ENCODE peak calls at places on chromosomes 3 and 15, in four cellular contexts. V, M, O and E are unnamed samples.

GRCh38 chr3:79361748-79362378 is 405.9 kb downstream of the ROBO1 start:
- DNase-seq in V (no peak), M (no peak), O (peak), E (no peak)

GRCh38 chr15:68434021-68434420 is 2.1 kb upstream of the ITGA11 start:
- DNase-seq in V (no peak), M (no peak), O (no peak), E (no peak)

GRCh38 chr3:143010024-143010423 is 8.7 kb downstream of the U2SURP start:
- DNase-seq in V (no peak), M (no peak), O (no peak), E (no peak)

GRCh38 chr3:153052096-153052460 is 109.9 kb upstream of the RAP2B start:
- DNase-seq in V (no peak), M (no peak), O (peak), E (no peak)

GRCh38 chr3:195194559-195195161 is 76.3 kb downstream of the XXYLT1 start:
- DNase-seq in V (no peak), M (no peak), O (no peak), E (no peak)

GRCh38 chr3:159757341-159758060 is 231.1 kb upstream of the IL12A start:
- DNase-seq in V (no peak), M (no peak), O (no peak), E (no peak)

GRCh38 chr3:171156455-171157005 is 130.0 kb upstream of the SLC2A2 start:
- DNase-seq in V (no peak), M (no peak), O (no peak), E (no peak)

GRCh38 chr15:82952156-82953081 is at the start of gene HOMER2:
- DNase-seq in V (peak), M (peak), O (peak), E (no peak)

GRCh38 chr3:66133050-66133757 is 87.6 kb upstream of the SLC25A26 start:
- DNase-seq in V (no peak), M (no peak), O (no peak), E (no peak)

GRCh38 chr3:197460639-197461038 is 95.1 kb downstream of the BDH1 start:
- DNase-seq in V (no peak), M (no peak), O (no peak), E (no peak)

GRCh38 chr15:77617507-77618285 is 15.0 kb downstream of the LINGO1 start:
- DNase-seq in V (no peak), M (no peak), O (no peak), E (no peak)

GRCh38 chr15:68354268-68354667 is 76.7 kb downstream of the FEM1B start:
- DNase-seq in V (no peak), M (no peak), O (no peak), E (peak)

GRCh38 chr3:152097770-152098169 is 171.0 kb upstream of the MBNL1 start:
- DNase-seq in V (no peak), M (no peak), O (peak), E (no peak)

GRCh38 chr15:50046159-50046558 is 72.9 kb downstream of the ATP8B4 start:
- DNase-seq in V (no peak), M (no peak), O (no peak), E (no peak)

DNA sequence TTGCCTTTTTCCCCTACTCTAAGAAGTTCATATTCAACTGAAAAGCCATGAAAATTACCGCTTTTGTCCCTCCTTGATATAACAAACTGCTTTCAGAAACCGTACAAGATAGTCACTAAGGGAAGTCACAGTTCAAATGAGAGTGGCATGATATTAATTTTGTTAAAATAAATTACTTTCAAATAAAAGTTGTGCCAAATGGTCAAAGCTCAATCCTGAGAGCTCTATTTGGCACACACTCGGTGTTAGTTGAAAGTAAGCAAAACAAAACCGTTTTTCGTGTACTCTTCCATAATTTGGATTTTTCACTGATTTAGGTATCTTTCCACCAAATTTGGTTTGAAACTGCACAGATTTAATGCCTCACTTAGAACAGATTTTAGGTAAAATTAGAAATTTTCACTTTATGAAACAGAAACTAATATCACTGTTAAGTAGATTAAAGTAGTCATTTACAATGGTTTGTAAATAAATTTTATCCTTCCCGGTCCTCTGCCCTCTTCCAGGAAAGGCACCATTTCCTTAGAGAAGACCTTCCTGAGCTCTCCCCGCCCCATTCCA is 695 bp downstream of the TCAIM start:
- DNase-seq in V (no peak), M (no peak), O (peak), E (no peak)
- H3K4me3 ChIP-seq in V (peak), M (peak), O (peak), E (peak)

GRCh38 chr3:128408693-128409620 is 57.7 kb downstream of the DNAJB8 start:
- DNase-seq in V (peak), M (no peak), O (no peak), E (no peak)
- H3K4me3 ChIP-seq in V (no peak), M (no peak), O (no peak), E (no peak)

GRCh38 chr15:74826372-74826819 is at the start of gene CPLX3:
- DNase-seq in V (peak), M (peak), O (peak), E (no peak)
- H3K4me3 ChIP-seq in V (no peak), M (no peak), O (no peak), E (no peak)

GRCh38 chr3:181694805-181695660 is 16.7 kb upstream of the SOX2 start:
- DNase-seq in V (peak), M (peak), O (peak), E (peak)
- H3K4me3 ChIP-seq in V (peak), M (peak), O (peak), E (peak)

DNA sequence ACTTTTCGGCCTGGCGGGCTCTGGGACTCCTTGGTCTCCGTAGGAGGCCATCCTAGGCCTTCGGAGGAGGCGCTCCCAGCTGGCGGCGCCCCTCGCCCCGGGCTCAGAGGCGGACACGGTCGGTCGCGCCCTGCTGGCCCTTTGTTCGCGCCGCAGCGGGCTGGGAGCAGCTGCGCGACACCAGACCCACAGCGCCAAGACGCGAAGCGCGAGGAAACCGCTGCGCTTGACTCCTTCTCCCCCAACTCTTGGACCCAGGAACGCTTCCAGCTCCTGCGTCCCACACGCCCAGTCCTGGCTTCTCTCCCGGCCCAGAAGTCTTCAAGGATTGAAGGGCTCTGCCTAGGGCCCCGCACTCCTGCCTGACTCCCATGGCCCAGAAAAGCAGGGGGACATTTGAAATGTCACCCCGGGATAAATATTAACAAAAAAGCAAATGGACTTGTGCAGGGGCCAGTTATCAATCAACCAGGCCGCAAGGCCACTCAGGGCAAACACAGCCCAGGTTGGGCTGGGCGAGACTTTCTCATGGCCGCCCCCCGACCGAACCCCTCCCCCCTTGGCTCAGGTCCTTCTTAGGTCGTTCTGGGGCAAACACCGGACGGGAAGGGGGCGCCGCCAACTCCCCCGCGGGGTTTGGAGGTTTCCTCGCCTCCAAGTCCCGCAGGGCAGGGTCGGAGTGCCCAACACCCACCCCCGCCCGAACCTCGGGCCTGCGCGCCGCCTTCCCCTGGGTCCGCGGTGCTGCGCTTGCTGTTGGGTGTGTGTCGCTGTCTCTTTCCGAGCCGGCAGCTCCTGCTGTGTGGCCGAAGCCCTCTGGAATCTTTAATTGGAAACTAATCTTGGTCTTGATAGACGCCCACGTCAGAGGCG is 5.1 kb downstream of the ONECUT1 start:
- DNase-seq in V (peak), M (no peak), O (no peak), E (no peak)
- H3K4me3 ChIP-seq in V (peak), M (peak), O (no peak), E (no peak)